ENCODE peak calls at places on chromosomes 1 and 21, in five cellular contexts. One of them, this sample, is unnamed.

GRCh38 chr1:216034506-216034905 is 388.7 kb downstream of the USH2A start:
- DNase-seq in fibroblast of pulmonary artery: no peak
- DNase-seq in GM13976: no peak
- DNase-seq in NCI-H510A: no peak
- DNase-seq in nucleus accumbens: no peak
- DNase-seq in this sample: no peak

GRCh38 chr1:94928293-94928939 is 1.5 kb upstream of the CNN3 start:
- DNase-seq in fibroblast of pulmonary artery: no peak
- DNase-seq in GM13976: no peak
- DNase-seq in NCI-H510A: no peak
- DNase-seq in nucleus accumbens: no peak
- DNase-seq in this sample: no peak

GRCh38 chr1:219567341-219567947 is 45.5 kb downstream of the ZC3H11B start:
- DNase-seq in fibroblast of pulmonary artery: peak
- DNase-seq in GM13976: peak
- DNase-seq in NCI-H510A: no peak
- DNase-seq in nucleus accumbens: no peak
- DNase-seq in this sample: no peak

GRCh38 chr1:227273557-227273956 is 44.7 kb downstream of the CDC42BPA start:
- DNase-seq in fibroblast of pulmonary artery: peak
- DNase-seq in GM13976: no peak
- DNase-seq in NCI-H510A: no peak
- DNase-seq in nucleus accumbens: no peak
- DNase-seq in this sample: no peak

GRCh38 chr21:33944185-33944763 is 28.7 kb upstream of the ATP5PO start:
- DNase-seq in fibroblast of pulmonary artery: no peak
- DNase-seq in GM13976: no peak
- DNase-seq in NCI-H510A: no peak
- DNase-seq in nucleus accumbens: no peak
- DNase-seq in this sample: no peak

GRCh38 chr1:53526451-53527101 is 67.4 kb downstream of the DMRTB1 start:
- DNase-seq in fibroblast of pulmonary artery: peak
- DNase-seq in GM13976: no peak
- DNase-seq in NCI-H510A: no peak
- DNase-seq in nucleus accumbens: no peak
- DNase-seq in this sample: no peak

GRCh38 chr1:87127131-87127530 is 201.5 kb upstream of the LMO4 start:
- DNase-seq in fibroblast of pulmonary artery: no peak
- DNase-seq in GM13976: no peak
- DNase-seq in NCI-H510A: no peak
- DNase-seq in nucleus accumbens: no peak
- DNase-seq in this sample: no peak

GRCh38 chr1:197284325-197284724 is 16.3 kb downstream of the CRB1 start:
- DNase-seq in fibroblast of pulmonary artery: no peak
- DNase-seq in GM13976: no peak
- DNase-seq in NCI-H510A: no peak
- DNase-seq in nucleus accumbens: no peak
- DNase-seq in this sample: no peak

GRCh38 chr1:147151244-147151643 is 21.0 kb downstream of the PRKAB2 start:
- DNase-seq in fibroblast of pulmonary artery: no peak
- DNase-seq in GM13976: no peak
- DNase-seq in NCI-H510A: no peak
- DNase-seq in nucleus accumbens: no peak
- DNase-seq in this sample: no peak

GRCh38 chr1:184563308-184563707 is 176.5 kb downstream of the C1orf21 start:
- DNase-seq in fibroblast of pulmonary artery: peak
- DNase-seq in GM13976: peak
- DNase-seq in NCI-H510A: no peak
- DNase-seq in nucleus accumbens: no peak
- DNase-seq in this sample: no peak

GRCh38 chr1:30847358-30847972 is 61.1 kb downstream of the SDC3 start:
- DNase-seq in fibroblast of pulmonary artery: peak
- DNase-seq in GM13976: no peak
- DNase-seq in NCI-H510A: no peak
- DNase-seq in nucleus accumbens: peak
- DNase-seq in this sample: no peak

GRCh38 chr1:111192074-111192473 is 8.4 kb downstream of the DENND2D start:
- DNase-seq in fibroblast of pulmonary artery: no peak
- DNase-seq in GM13976: no peak
- DNase-seq in NCI-H510A: no peak
- DNase-seq in nucleus accumbens: no peak
- DNase-seq in this sample: no peak

GRCh38 chr1:154745286-154745731 is 124.8 kb downstream of the KCNN3 start:
- DNase-seq in fibroblast of pulmonary artery: peak
- DNase-seq in GM13976: no peak
- DNase-seq in NCI-H510A: no peak
- DNase-seq in nucleus accumbens: no peak
- DNase-seq in this sample: no peak

GRCh38 chr1:25572708-25573590 is 29.5 kb downstream of the LDLRAP1 start:
- DNase-seq in fibroblast of pulmonary artery: peak
- DNase-seq in GM13976: peak
- DNase-seq in NCI-H510A: peak
- DNase-seq in nucleus accumbens: peak
- DNase-seq in this sample: peak

GRCh38 chr1:50703240-50703639 is 256.8 kb downstream of the FAF1 start:
- DNase-seq in fibroblast of pulmonary artery: no peak
- DNase-seq in GM13976: no peak
- DNase-seq in NCI-H510A: no peak
- DNase-seq in nucleus accumbens: no peak
- DNase-seq in this sample: no peak

GRCh38 chr1:226888816-226889215 is 18.4 kb downstream of the PSEN2 start:
- DNase-seq in fibroblast of pulmonary artery: no peak
- DNase-seq in GM13976: no peak
- DNase-seq in NCI-H510A: no peak
- DNase-seq in nucleus accumbens: no peak
- DNase-seq in this sample: no peak

GRCh38 chr1:182869241-182869666 is 30.1 kb downstream of the DHX9 start:
- DNase-seq in fibroblast of pulmonary artery: no peak
- DNase-seq in GM13976: no peak
- DNase-seq in NCI-H510A: no peak
- DNase-seq in nucleus accumbens: no peak
- DNase-seq in this sample: no peak

GRCh38 chr1:230084408-230085177 is 17.6 kb downstream of the GALNT2 start:
- DNase-seq in fibroblast of pulmonary artery: peak
- DNase-seq in GM13976: peak
- DNase-seq in NCI-H510A: no peak
- DNase-seq in nucleus accumbens: no peak
- DNase-seq in this sample: no peak

GRCh38 chr1:157089789-157090188 is 9.8 kb downstream of the ETV3L start:
- DNase-seq in fibroblast of pulmonary artery: no peak
- DNase-seq in GM13976: no peak
- DNase-seq in NCI-H510A: no peak
- DNase-seq in nucleus accumbens: no peak
- DNase-seq in this sample: no peak

GRCh38 chr1:116989851-116990250 is 11.7 kb upstream of the CD101 start:
- DNase-seq in fibroblast of pulmonary artery: no peak
- DNase-seq in GM13976: no peak
- DNase-seq in NCI-H510A: no peak
- DNase-seq in nucleus accumbens: no peak
- DNase-seq in this sample: no peak

GRCh38 chr1:145871994-145872411 is 13.1 kb upstream of the PIAS3 start:
- DNase-seq in fibroblast of pulmonary artery: peak
- DNase-seq in GM13976: peak
- DNase-seq in NCI-H510A: no peak
- DNase-seq in nucleus accumbens: peak
- DNase-seq in this sample: peak

GRCh38 chr1:50930965-50931737 is 28.9 kb downstream of the FAF1 start:
- DNase-seq in fibroblast of pulmonary artery: no peak
- DNase-seq in GM13976: no peak
- DNase-seq in NCI-H510A: no peak
- DNase-seq in nucleus accumbens: no peak
- DNase-seq in this sample: no peak

GRCh38 chr1:2019162-2019542 is at the start of gene GABRD:
- DNase-seq in fibroblast of pulmonary artery: no peak
- DNase-seq in GM13976: peak
- DNase-seq in NCI-H510A: peak
- DNase-seq in nucleus accumbens: no peak
- DNase-seq in this sample: peak

GRCh38 chr1:6045110-6045502 is 582 bp upstream of the KCNAB2 start:
- DNase-seq in fibroblast of pulmonary artery: no peak
- DNase-seq in GM13976: no peak
- DNase-seq in NCI-H510A: no peak
- DNase-seq in nucleus accumbens: no peak
- DNase-seq in this sample: no peak

GRCh38 chr1:19232526-19232851 is 18.8 kb downstream of the EMC1 start:
- DNase-seq in fibroblast of pulmonary artery: peak
- DNase-seq in GM13976: no peak
- DNase-seq in NCI-H510A: no peak
- DNase-seq in nucleus accumbens: no peak
- DNase-seq in this sample: no peak

GRCh38 chr1:117615474-117615873 is 9.6 kb downstream of the TENT5C start:
- DNase-seq in fibroblast of pulmonary artery: no peak
- DNase-seq in GM13976: no peak
- DNase-seq in NCI-H510A: peak
- DNase-seq in nucleus accumbens: no peak
- DNase-seq in this sample: no peak

GRCh38 chr1:2978691-2979190 is 42.5 kb upstream of the ACTRT2 start:
- DNase-seq in fibroblast of pulmonary artery: no peak
- DNase-seq in GM13976: no peak
- DNase-seq in NCI-H510A: no peak
- DNase-seq in nucleus accumbens: no peak
- DNase-seq in this sample: no peak

GRCh38 chr21:36747815-36748381 is 49.0 kb downstream of the SIM2 start:
- DNase-seq in fibroblast of pulmonary artery: peak
- DNase-seq in GM13976: peak
- DNase-seq in NCI-H510A: peak
- DNase-seq in nucleus accumbens: peak
- DNase-seq in this sample: peak

GRCh38 chr1:3700631-3701030 is 48.3 kb downstream of the TP73 start:
- DNase-seq in fibroblast of pulmonary artery: no peak
- DNase-seq in GM13976: no peak
- DNase-seq in NCI-H510A: no peak
- DNase-seq in nucleus accumbens: no peak
- DNase-seq in this sample: no peak

GRCh38 chr1:84995484-84996334 is 1.2 kb downstream of the MCOLN2 start:
- DNase-seq in fibroblast of pulmonary artery: no peak
- DNase-seq in GM13976: peak
- DNase-seq in NCI-H510A: no peak
- DNase-seq in nucleus accumbens: no peak
- DNase-seq in this sample: peak

GRCh38 chr1:54287176-54287650 is 87.2 kb downstream of the MRPL37 start:
- DNase-seq in fibroblast of pulmonary artery: peak
- DNase-seq in GM13976: peak
- DNase-seq in NCI-H510A: no peak
- DNase-seq in nucleus accumbens: peak
- DNase-seq in this sample: peak

This sample was measured in GM13977.